ENCODE peak calls at places on chromosomes 11 and 22, in six cellular contexts. Q is OCI-LY7, D is RWPE1, I is dorsolateral prefrontal cortex, C is upper lobe of right lung, F is lung. J is an unnamed sample.

GRCh38 chr11:97702948-97703347 is 1313.1 kb downstream of the JRKL start:
- DNase-seq in Q (no peak), D (no peak), I (no peak), C (no peak), F (no peak), J (no peak)

GRCh38 chr11:95671768-95672167 is 117.8 kb downstream of the FAM76B start:
- DNase-seq in C (no peak), Q (no peak), F (no peak), D (no peak), I (no peak), J (no peak)

GRCh38 chr11:75507571-75507970 is 18.2 kb downstream of the GDPD5 start:
- DNase-seq in F (no peak), Q (no peak), D (no peak), I (no peak), C (no peak), J (no peak)

GRCh38 chr11:110478410-110478809 is 48.7 kb downstream of the FDX1 start:
- DNase-seq in I (no peak), F (no peak), D (no peak), C (no peak), Q (no peak), J (no peak)

GRCh38 chr22:43479962-43480361 is 68.1 kb downstream of the MPPED1 start:
- DNase-seq in C (no peak), D (no peak), I (no peak), Q (no peak), F (no peak), J (no peak)

GRCh38 chr11:117618956-117619355 is 178.1 kb downstream of the DSCAML1 start:
- DNase-seq in D (no peak), I (no peak), F (no peak), C (peak), Q (no peak), J (no peak)

GRCh38 chr22:43378011-43378704 is 33.7 kb upstream of the MPPED1 start:
- DNase-seq in Q (no peak), C (no peak), D (no peak), F (no peak), I (no peak), J (no peak)

GRCh38 chr11:65135633-65136145 is 1.4 kb upstream of the SYVN1 start:
- DNase-seq in I (no peak), Q (no peak), F (no peak), D (no peak), C (peak), J (peak)

GRCh38 chr11:134474942-134475341 is 62.9 kb upstream of the B3GAT1 start:
- DNase-seq in Q (no peak), C (peak), D (no peak), F (no peak), I (no peak), J (no peak)

GRCh38 chr11:74090701-74091100 is 80.1 kb downstream of the C2CD3 start:
- DNase-seq in Q (peak), D (no peak), I (no peak), F (no peak), C (no peak), J (no peak)

GRCh38 chr11:65422104-65422632 is 430 bp upstream of the NEAT1 start:
- DNase-seq in I (peak), C (peak), D (peak), F (peak), Q (peak), J (peak)

GRCh38 chr11:43905788-43906187 is 25.2 kb downstream of the ALKBH3 start:
- DNase-seq in I (no peak), C (no peak), D (no peak), Q (no peak), F (no peak), J (no peak)

GRCh38 chr11:13567551-13567950 is 71.8 kb upstream of the PTH start:
- DNase-seq in F (no peak), Q (no peak), D (no peak), C (no peak), I (no peak), J (no peak)

GRCh38 chr11:71499125-71499524 is 27.9 kb upstream of the KRTAP5-7 start:
- DNase-seq in I (no peak), F (no peak), Q (no peak), C (no peak), D (no peak), J (no peak)

GRCh38 chr11:123494195-123495050 is 64.4 kb downstream of the GRAMD1B start:
- DNase-seq in I (no peak), F (no peak), Q (no peak), C (no peak), D (no peak), J (no peak)

GRCh38 chr22:49930596-49931412 is 12.4 kb downstream of the CRELD2 start:
- DNase-seq in C (peak), F (peak), Q (peak), D (no peak), I (peak), J (no peak)

GRCh38 chr11:19576054-19576453 is 136.6 kb upstream of the NAV2 start:
- DNase-seq in F (peak), D (no peak), Q (no peak), C (peak), I (no peak), J (no peak)

GRCh38 chr22:25726241-25726640 is 15.7 kb upstream of the MYO18B start:
- DNase-seq in F (no peak), D (no peak), Q (no peak), C (no peak), I (no peak), J (no peak)

GRCh38 chr11:103773537-103773936 is 262.9 kb upstream of the DDI1 start:
- DNase-seq in Q (no peak), C (peak), D (no peak), F (no peak), I (no peak), J (no peak)

GRCh38 chr22:42320463-42321416 is 50.3 kb upstream of the TCF20 start:
- DNase-seq in I (no peak), D (no peak), F (no peak), C (no peak), Q (no peak), J (no peak)

GRCh38 chr11:85809191-85809590 is 1.8 kb downstream of the SYTL2 start:
- DNase-seq in C (no peak), F (no peak), D (no peak), I (no peak), Q (peak), J (no peak)

GRCh38 chr22:47599753-47600152 is 837.3 kb downstream of the TBC1D22A start:
- DNase-seq in I (no peak), Q (no peak), F (no peak), C (peak), D (no peak), J (peak)

GRCh38 chr11:20116825-20117224 is 43.5 kb downstream of the DBX1 start:
- DNase-seq in I (no peak), Q (no peak), D (no peak), F (no peak), C (no peak), J (no peak)

GRCh38 chr22:46829140-46829891 is 66.9 kb downstream of the TBC1D22A start:
- DNase-seq in Q (no peak), I (no peak), C (no peak), F (no peak), D (peak), J (no peak)

GRCh38 chr11:1070594-1071462 is 3.8 kb upstream of the MUC2 start:
- DNase-seq in Q (no peak), I (peak), C (peak), F (no peak), D (no peak), J (peak)
- H3K27ac ChIP-seq in Q (no peak), I (no peak), C (no peak), F (no peak), D (no peak), J (no peak)

DNA sequence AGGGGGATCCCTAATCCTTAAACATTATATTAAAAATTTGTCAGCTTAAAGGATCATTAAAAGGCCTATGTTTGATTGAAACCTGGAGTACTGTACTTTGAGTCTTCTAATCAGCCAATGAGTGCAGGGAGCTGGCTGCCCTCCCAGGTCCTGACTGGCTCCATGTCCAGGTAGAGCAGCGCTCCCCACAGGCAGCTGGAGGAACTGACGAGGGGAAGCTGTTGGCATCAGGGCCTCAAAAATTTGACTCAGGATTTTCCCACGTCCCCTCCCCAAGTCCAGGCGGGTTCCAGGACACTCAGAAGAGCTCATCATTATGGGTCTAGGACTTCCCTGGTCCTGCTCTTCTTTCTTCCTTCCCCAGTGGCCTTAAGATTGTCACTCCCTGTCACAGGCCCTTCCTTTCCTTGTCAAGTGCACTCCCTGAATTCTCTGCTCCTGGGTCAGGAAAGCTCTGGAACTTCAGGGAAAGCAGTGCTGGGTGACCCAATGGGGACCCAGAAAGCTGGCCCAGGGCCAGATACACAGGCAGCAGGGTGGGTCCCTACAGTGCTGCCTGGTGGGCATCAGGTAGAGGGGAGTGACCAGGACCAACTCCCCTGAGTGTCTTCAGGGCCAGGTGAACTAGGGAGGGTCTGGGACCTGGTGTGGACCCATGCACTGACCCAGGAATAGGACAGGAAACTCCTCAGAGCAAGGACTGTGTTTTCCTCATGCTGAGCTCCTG is 65.5 kb downstream of the GGTLC2 start:
- DNase-seq in Q (peak), C (no peak), I (no peak), F (no peak), D (no peak), J (no peak)
- TF ChIP-seq CTCF in Q (peak), C (no peak), I (no peak), F (no peak), D (no peak), J (no peak)

GRCh38 chr11:115166826-115167225 is 337.4 kb downstream of the CADM1 start:
- DNase-seq in D (no peak), F (no peak), C (no peak), Q (no peak), I (no peak), J (no peak)

GRCh38 chr11:115164774-115165173 is 339.4 kb downstream of the CADM1 start:
- DNase-seq in D (no peak), Q (no peak), C (no peak), F (no peak), I (no peak), J (no peak)

GRCh38 chr11:115170133-115170815 is 333.9 kb downstream of the CADM1 start:
- DNase-seq in F (no peak), D (peak), I (no peak), Q (peak), C (no peak), J (no peak)

GRCh38 chr11:115168229-115168671 is 336.0 kb downstream of the CADM1 start:
- DNase-seq in I (peak), Q (no peak), F (no peak), C (no peak), D (peak), J (no peak)

GRCh38 chr11:115168686-115169085 is 335.5 kb downstream of the CADM1 start:
- DNase-seq in D (no peak), C (no peak), I (no peak), Q (no peak), F (no peak), J (no peak)
- H3K27ac ChIP-seq in D (no peak), C (no peak), I (no peak), Q (no peak), F (no peak), J (no peak)

GRCh38 chr11:64124147-64124546 is 41.8 kb downstream of the MACROD1 start:
- DNase-seq in C (no peak), I (no peak), Q (no peak), F (no peak), D (peak), J (no peak)
- TF ChIP-seq CTCF in C (no peak), I (no peak), Q (no peak), F (no peak), D (no peak), J (no peak)

GRCh38 chr11:11057472-11057854 is 199.6 kb upstream of the ZBED5 start:
- DNase-seq in D (no peak), Q (no peak), I (no peak), F (peak), C (no peak), J (no peak)
- H3K27ac ChIP-seq in D (no peak), Q (no peak), I (no peak), F (no peak), C (no peak), J (no peak)

DNA sequence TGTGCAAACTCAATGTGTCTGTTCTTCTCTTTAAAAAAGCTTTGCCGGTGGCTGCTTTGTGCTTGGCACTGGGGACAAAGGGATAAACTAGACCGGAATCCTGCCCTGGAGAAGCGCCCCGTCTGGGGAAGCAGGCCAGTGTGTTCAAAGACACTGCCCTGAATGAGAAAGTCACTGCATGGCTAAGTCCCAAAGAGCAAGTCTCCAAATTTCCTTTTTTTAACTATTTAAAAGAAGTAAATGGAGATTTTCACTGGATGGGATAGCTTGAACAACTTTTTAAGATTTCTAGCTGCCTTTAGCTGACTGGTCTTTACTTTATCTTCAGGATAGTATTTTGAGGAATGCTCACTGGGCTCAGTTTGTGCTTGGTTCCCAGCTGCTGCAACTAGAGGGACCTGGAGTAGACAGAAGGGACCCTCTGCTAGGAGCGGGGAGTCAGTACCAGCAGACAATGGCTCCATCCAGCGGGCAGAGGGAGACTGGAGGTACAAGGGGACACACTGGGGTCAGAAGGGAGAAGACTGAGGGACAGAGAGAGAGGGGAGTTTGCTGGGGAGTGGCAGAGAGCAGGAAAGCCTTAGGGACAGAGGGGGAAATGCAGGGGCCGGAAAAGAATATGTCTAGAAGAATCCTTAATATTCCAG is 22.2 kb upstream of the ACER3 start:
- DNase-seq in Q (no peak), F (no peak), I (no peak), C (no peak), D (no peak), J (no peak)
- TF ChIP-seq CTCF in Q (no peak), F (no peak), I (peak), C (no peak), D (no peak), J (no peak)

DNA sequence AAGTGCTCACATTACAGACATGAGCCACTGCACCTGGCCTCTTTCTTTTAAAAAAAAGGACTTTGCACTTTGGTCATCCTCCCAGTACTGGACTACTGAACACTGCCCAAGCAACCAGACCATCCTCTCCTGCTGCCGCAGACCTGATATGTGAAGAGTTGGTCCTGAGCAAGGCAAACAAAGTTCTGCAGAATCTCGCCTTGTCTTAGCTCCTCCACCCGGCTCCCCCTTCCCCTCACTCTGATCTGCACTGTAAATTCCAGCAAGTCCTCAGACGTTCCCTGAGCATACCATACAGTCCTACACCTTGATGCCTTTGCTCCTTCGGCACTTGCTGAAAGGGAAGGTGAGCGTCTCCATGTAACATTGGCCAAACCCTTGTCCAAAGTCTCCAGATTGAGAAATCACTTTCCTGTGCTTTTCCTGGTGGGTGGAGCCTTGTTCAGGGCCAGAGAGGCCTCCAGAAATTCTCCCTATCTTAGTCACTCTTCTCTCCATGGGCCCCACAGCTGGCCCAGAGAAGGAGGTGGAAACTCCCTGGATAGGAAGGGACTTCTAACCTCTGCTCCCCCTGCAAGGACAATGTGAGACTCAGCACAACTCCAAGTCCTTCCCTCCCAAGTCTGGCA is 47.0 kb upstream of the TIMP3 start:
- DNase-seq in I (no peak), C (no peak), D (peak), Q (no peak), F (no peak), J (no peak)
- H3K27ac ChIP-seq in I (no peak), C (no peak), D (peak), Q (no peak), F (no peak), J (no peak)

GRCh38 chr11:62591448-62592215 is at the start of gene TUT1:
- DNase-seq in I (peak), F (peak), D (peak), C (peak), Q (peak), J (peak)
- TF ChIP-seq CTCF in I (peak), F (no peak), D (no peak), C (no peak), Q (peak), J (peak)

DNA sequence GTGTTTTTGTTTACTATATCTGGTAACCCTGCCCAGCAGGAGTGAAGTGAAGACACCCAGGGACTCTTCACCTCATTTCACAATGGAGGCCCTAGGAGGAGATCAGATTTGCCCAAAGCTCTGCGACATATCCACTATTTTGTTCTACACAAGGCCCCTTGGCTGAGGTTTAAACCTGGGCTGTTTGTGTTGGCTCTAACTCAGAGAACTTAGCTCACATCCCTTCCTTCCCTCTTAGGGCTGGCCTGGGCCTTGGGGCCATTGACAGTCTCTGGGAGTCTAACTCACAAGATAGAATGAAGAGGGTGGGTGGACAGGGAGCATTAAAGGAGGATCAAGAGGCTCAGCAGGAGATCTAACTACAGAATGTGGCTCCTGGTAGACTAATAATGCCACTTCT is 8.2 kb upstream of the PLA2G3 start:
- DNase-seq in I (no peak), F (no peak), C (peak), D (no peak), Q (no peak), J (no peak)
- H3K27ac ChIP-seq in I (no peak), F (peak), C (no peak), D (no peak), Q (no peak), J (no peak)

GRCh38 chr11:32333335-32333991 is 101.9 kb downstream of the WT1 start:
- DNase-seq in C (peak), D (no peak), F (peak), Q (no peak), I (peak), J (peak)
- TF ChIP-seq CTCF in C (peak), D (peak), F (no peak), Q (no peak), I (peak), J (no peak)

J was measured in spleen.